ENCODE peak calls at places on chromosomes 2 and 18, in six cellular contexts. O is gastrocnemius medialis, I is esophagus muscularis mucosa, P is A549, L is astrocyte of the cerebellum, C is heart right ventricle. X is an unnamed sample.

GRCh38 chr18:54750350-54750749 is 77.9 kb upstream of the RAB27B start:
- DNase-seq in O (no peak), I (no peak), P (no peak), L (no peak), C (no peak), X (no peak)

GRCh38 chr2:193824474-193824873 is 1629.7 kb upstream of the TMEFF2 start:
- DNase-seq in O (no peak), I (no peak), P (peak; percentile 17), L (peak; percentile 22), C (no peak), X (peak; percentile 37)

GRCh38 chr2:235960716-235961640 is 207.2 kb downstream of the GBX2 start:
- DNase-seq in O (no peak), I (no peak), P (no peak), L (no peak), C (no peak), X (no peak)

GRCh38 chr18:76131738-76132137 is 363.3 kb downstream of the ZNF516 start:
- DNase-seq in O (no peak), I (peak; percentile 29), P (no peak), L (no peak), C (no peak), X (no peak)

GRCh38 chr2:97688062-97688827 is 18.7 kb downstream of the C2orf92 start:
- DNase-seq in O (no peak), I (peak; percentile 55), P (no peak), L (no peak), C (no peak), X (no peak)

GRCh38 chr2:15050483-15050882 is 418.0 kb downstream of the LRATD1 start:
- DNase-seq in O (no peak), I (peak; percentile 83), P (no peak), L (no peak), C (no peak), X (no peak)

GRCh38 chr2:204051476-204051875 is 114.9 kb downstream of the ICOS start:
- DNase-seq in O (no peak), I (no peak), P (peak; percentile 18), L (no peak), C (no peak), X (no peak)

GRCh38 chr2:85754313-85755095 is 713 bp downstream of the ATOH8 start:
- DNase-seq in O (no peak), I (no peak), P (no peak), L (no peak), C (peak; percentile 45), X (no peak)

GRCh38 chr2:128324008-128324896 is 5.6 kb upstream of the HS6ST1 start:
- DNase-seq in O (no peak), I (peak; percentile 88), P (no peak), L (no peak), C (no peak), X (no peak)

GRCh38 chr18:60675801-60676200 is 303.2 kb upstream of the MC4R start:
- DNase-seq in O (no peak), I (no peak), P (no peak), L (no peak), C (no peak), X (no peak)

GRCh38 chr2:101587251-101587650 is 110.3 kb upstream of the MAP4K4 start:
- DNase-seq in O (no peak), I (no peak), P (no peak), L (no peak), C (no peak), X (no peak)

GRCh38 chr2:200050921-200051620 is 95.7 kb downstream of the MAIP1 start:
- DNase-seq in O (no peak), I (no peak), P (no peak), L (no peak), C (no peak), X (no peak)

GRCh38 chr2:11175293-11175795 is 20.1 kb downstream of the SLC66A3 start:
- DNase-seq in O (no peak), I (no peak), P (no peak), L (peak; percentile 72), C (no peak), X (no peak)

GRCh38 chr2:73291461-73292315 is 1.7 kb downstream of the EGR4 start:
- DNase-seq in O (no peak), I (no peak), P (peak; percentile 49), L (no peak), C (peak; percentile 11), X (no peak)

GRCh38 chr2:8003462-8004075 is 678.3 kb upstream of the ID2 start:
- DNase-seq in O (peak; percentile 76), I (no peak), P (no peak), L (no peak), C (peak; percentile 63), X (no peak)

GRCh38 chr2:241850544-241851324 is 8.0 kb downstream of the PDCD1 start:
- DNase-seq in O (no peak), I (no peak), P (no peak), L (no peak), C (no peak), X (no peak)

GRCh38 chr2:241935314-241935713 is 65.8 kb downstream of the RTP5 start:
- DNase-seq in O (no peak), I (no peak), P (peak; percentile 11), L (no peak), C (no peak), X (no peak)

GRCh38 chr18:46155652-46156051 is 51.5 kb downstream of the HAUS1 start:
- DNase-seq in O (no peak), I (no peak), P (no peak), L (peak; percentile 50), C (no peak), X (peak; percentile 90)

GRCh38 chr2:121584741-121585140 is 54.1 kb downstream of the RNU4ATAC start:
- DNase-seq in O (no peak), I (no peak), P (no peak), L (no peak), C (no peak), X (no peak)

GRCh38 chr18:29488617-29489016 is 1311.7 kb upstream of the CDH2 start:
- DNase-seq in O (no peak), I (no peak), P (no peak), L (no peak), C (no peak), X (no peak)

GRCh38 chr2:18312818-18313217 is 247.6 kb downstream of the RDH14 start:
- DNase-seq in O (no peak), I (no peak), P (no peak), L (no peak), C (no peak), X (no peak)

GRCh38 chr2:71610671-71611070 is 157.3 kb downstream of the DYSF start:
- DNase-seq in O (peak; percentile 8), I (peak; percentile 47), P (no peak), L (no peak), C (no peak), X (no peak)

GRCh38 chr18:10006261-10006903 is 92.6 kb downstream of the VAPA start:
- DNase-seq in O (no peak), I (no peak), P (no peak), L (peak; percentile 20), C (no peak), X (no peak)

GRCh38 chr2:231454361-231454791 is 9.9 kb downstream of the NCL start:
- DNase-seq in O (no peak), I (no peak), P (no peak), L (no peak), C (no peak), X (no peak)

GRCh38 chr2:105329197-105329554 is 359 bp downstream of the TGFBRAP1 start:
- DNase-seq in O (peak; percentile 20), I (no peak), P (peak; percentile 8), L (no peak), C (no peak), X (no peak)

GRCh38 chr2:143685439-143686078 is 556.3 kb downstream of the ARHGAP15 start:
- DNase-seq in O (no peak), I (no peak), P (no peak), L (no peak), C (no peak), X (no peak)

GRCh38 chr2:37623971-37624897 is 47.2 kb downstream of the CDC42EP3 start:
- DNase-seq in O (no peak), I (no peak), P (no peak), L (no peak), C (no peak), X (no peak)

GRCh38 chr2:6181525-6182270 is 489.5 kb downstream of the SOX11 start:
- DNase-seq in O (no peak), I (no peak), P (no peak), L (peak; percentile 65), C (no peak), X (no peak)

GRCh38 chr2:196925768-196926561 is 542 bp downstream of the PGAP1 start:
- DNase-seq in O (peak; percentile 13), I (no peak), P (peak; percentile 28), L (no peak), C (peak; percentile 27), X (no peak)

GRCh38 chr2:63058742-63059433 is 8.3 kb downstream of the OTX1 start:
- DNase-seq in O (no peak), I (no peak), P (no peak), L (no peak), C (no peak), X (no peak)

GRCh38 chr2:86274918-86275275 is 62.5 kb downstream of the REEP1 start:
- DNase-seq in O (peak; percentile 30), I (peak; percentile 89), P (no peak), L (peak; percentile 12), C (peak; percentile 72), X (peak; percentile 87)

GRCh38 chr2:164896634-164897033 is 55.0 kb upstream of the COBLL1 start:
- DNase-seq in O (no peak), I (no peak), P (peak; percentile 25), L (no peak), C (no peak), X (no peak)

DNA sequence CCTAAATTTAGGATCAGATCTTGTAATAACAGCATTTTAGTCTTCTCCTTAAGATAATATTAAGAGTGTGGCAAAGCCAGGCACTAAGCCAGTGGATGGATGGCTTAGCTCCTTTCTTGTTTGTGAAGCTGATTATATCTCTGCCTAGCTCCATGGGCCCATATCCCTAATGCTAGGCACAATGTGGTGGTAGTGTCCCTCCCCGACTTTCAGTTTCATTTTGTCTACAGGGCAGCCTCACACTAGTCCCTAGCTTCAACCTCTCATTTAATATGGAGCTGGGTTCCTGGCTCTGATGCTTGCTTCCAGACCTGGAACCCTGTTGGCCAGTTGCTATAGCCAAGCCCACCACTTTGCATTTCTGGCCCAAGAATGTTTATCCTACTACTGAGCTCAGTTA is 437.0 kb upstream of the MEIS1 start:
- DNase-seq in O (no peak), I (peak; percentile 42), P (no peak), L (no peak), C (no peak), X (no peak)
- H3K4me3 ChIP-seq in O (no peak overlapping the region), I (no peak overlapping the region), P (no peak overlapping the region), L (no peak overlapping the region), C (no peak overlapping the region), X (no peak overlapping the region)

GRCh38 chr2:31033032-31033431 is 105.2 kb downstream of the GALNT14 start:
- DNase-seq in O (no peak), I (no peak), P (no peak), L (no peak), C (no peak), X (no peak)
- TF ChIP-seq CTCF in O (no peak), I (no peak), P (no peak), L (no peak), C (no peak), X (peak; percentile 33)

GRCh38 chr18:49514577-49514976 is 27.5 kb upstream of the C18orf32 start:
- DNase-seq in O (no peak), I (no peak), P (no peak), L (no peak), C (no peak), X (no peak)

GRCh38 chr18:49510393-49511115 is 23.5 kb upstream of the C18orf32 start:
- DNase-seq in O (no peak), I (no peak), P (peak; percentile 48), L (no peak), C (peak; percentile 24), X (no peak)
- H3K4me3 ChIP-seq in O (no peak overlapping the region), I (no peak overlapping the region), P (no peak overlapping the region), L (no peak overlapping the region), C (no peak overlapping the region), X (no peak overlapping the region)

GRCh38 chr2:134231965-134232340 is 21.9 kb upstream of the MGAT5 start:
- DNase-seq in O (no peak), I (no peak), P (no peak), L (no peak), C (no peak), X (peak; percentile 49)
- TF ChIP-seq CTCF in O (no peak), I (no peak), P (no peak), L (no peak), C (no peak), X (no peak)